ENCODE peak calls at places on chromosomes 3 and 15, in five cellular contexts. N, I, J, X and Z are unnamed samples.

GRCh38 chr3:187713504-187713903 is 11.1 kb upstream of the RTP2 start:
- DNase-seq in N (peak), J (no peak), X (no peak), I (no peak), Z (no peak)

GRCh38 chr3:17349093-17349492 is 393.3 kb downstream of the TBC1D5 start:
- DNase-seq in N (no peak), J (no peak), I (no peak), X (no peak), Z (no peak)

GRCh38 chr3:155236473-155236872 is 57.0 kb downstream of the STRIT1 start:
- DNase-seq in X (no peak), J (no peak), N (no peak), I (no peak), Z (no peak)

GRCh38 chr15:98067339-98067738 is 106.8 kb downstream of the ARRDC4 start:
- DNase-seq in N (peak), X (peak), J (no peak), I (no peak), Z (no peak)

GRCh38 chr3:25604107-25604805 is 60.5 kb downstream of the TOP2B start:
- DNase-seq in J (no peak), X (no peak), N (peak), I (no peak), Z (peak)

GRCh38 chr3:112813016-112813415 is 33.6 kb downstream of the CD200R1L start:
- DNase-seq in I (no peak), N (no peak), X (no peak), J (no peak), Z (no peak)

GRCh38 chr3:13277860-13278531 is 142.1 kb downstream of the NUP210 start:
- DNase-seq in I (peak), X (no peak), J (no peak), N (no peak), Z (no peak)

GRCh38 chr15:40756938-40757337 is 1.9 kb upstream of the RMDN3 start:
- DNase-seq in X (no peak), N (no peak), J (no peak), I (no peak), Z (no peak)

DNA sequence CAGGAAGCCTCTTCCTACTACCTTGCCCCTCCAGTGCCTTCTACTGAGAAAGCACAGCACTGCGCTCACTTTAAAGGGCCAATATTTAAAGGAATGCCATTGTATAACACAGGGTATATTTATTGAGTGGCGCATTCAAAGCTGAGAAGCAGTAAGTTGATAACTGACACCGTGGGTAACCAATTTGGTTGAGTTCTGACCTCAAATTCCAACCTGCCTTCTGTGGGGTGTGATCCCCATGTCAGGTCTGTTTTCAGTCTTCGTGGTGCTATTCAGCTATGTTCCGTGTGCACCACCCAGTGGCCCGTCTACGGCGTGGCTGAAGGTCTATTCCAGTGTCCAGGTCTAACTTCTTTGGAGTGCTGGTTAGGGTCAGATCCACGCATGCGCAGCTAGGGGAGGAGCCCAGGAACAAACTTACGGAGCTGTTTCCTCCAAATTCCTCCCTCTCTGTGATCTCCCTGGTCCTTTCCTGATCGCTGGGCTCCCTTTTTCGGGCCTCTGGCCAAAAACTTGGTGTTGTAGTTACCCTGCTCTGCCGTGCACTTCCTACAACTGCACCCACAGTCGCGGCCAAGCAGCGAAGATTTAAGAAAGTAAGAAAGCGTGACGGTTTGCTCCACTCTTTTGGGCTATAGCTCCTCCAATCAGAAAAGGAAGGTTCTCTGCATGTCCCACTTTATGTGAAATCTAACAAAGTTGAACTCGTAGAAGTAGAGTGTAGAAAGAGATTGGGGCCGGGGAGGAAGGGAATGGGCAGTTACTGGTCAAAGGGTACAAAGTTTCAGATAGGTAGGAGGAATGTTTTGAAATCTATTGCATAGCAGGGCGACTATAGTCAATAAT is 7.7 kb downstream of the LRRC2 start:
- DNase-seq in N (peak), I (peak), J (peak), X (peak), Z (peak)
- H3K4me3 ChIP-seq in N (peak), I (peak), J (peak), X (peak), Z (peak)

GRCh38 chr15:79769081-79769481 is 127.7 kb downstream of the MTHFS start:
- DNase-seq in I (no peak), J (no peak), X (no peak), N (peak), Z (no peak)
- TF ChIP-seq CTCF in I (peak), J (peak), X (peak), N (peak), Z (peak)

GRCh38 chr3:105504440-105504951 is 137.8 kb downstream of the ALCAM start:
- DNase-seq in J (no peak), I (no peak), N (no peak), X (no peak), Z (no peak)
- H3K4me3 ChIP-seq in J (no peak), I (no peak), N (no peak), X (no peak), Z (no peak)

DNA sequence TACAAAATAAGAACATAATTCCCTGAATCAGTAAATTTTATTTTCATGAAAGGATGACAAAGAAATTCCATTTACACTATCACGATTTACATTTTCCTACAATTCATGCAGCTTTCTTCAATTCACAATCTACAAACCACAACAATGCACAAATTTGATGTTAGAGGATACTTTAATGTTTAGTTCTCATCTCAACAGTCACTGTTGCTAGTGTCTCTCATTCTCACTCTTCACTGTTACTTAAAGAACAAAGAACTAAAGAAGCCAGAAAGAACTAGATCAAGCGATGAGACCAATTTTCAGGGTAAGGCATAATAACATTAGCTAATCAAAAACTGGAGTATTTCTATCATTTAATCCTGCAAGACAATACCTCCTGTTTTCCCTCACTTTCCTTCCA is 73.5 kb downstream of the TBL1XR1 start:
- DNase-seq in J (no peak), I (no peak), X (no peak), N (no peak), Z (no peak)
- TF ChIP-seq CTCF in J (no peak), I (no peak), X (no peak), N (no peak), Z (no peak)

DNA sequence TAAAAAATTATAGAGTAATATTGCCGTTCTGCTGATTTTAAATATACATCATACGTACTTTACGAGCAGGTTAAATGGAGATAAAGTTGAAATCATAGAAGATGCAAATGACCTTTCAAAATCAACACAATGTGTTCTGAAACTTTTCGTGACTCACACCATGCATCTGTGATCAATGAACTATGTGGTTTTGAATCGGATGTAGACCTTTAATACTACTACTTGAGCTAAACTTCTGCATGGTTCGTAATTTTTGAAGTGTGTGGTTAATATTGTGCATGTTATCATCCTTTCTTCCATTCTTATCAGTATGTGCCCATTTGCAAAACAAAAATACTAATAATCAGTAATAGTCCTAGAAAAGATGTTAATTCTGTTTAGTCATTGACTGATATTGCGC is 58.9 kb downstream of the GASK1A start:
- DNase-seq in I (no peak), X (no peak), N (no peak), J (no peak), Z (no peak)
- H3K4me3 ChIP-seq in I (no peak), X (no peak), N (no peak), J (no peak), Z (no peak)

DNA sequence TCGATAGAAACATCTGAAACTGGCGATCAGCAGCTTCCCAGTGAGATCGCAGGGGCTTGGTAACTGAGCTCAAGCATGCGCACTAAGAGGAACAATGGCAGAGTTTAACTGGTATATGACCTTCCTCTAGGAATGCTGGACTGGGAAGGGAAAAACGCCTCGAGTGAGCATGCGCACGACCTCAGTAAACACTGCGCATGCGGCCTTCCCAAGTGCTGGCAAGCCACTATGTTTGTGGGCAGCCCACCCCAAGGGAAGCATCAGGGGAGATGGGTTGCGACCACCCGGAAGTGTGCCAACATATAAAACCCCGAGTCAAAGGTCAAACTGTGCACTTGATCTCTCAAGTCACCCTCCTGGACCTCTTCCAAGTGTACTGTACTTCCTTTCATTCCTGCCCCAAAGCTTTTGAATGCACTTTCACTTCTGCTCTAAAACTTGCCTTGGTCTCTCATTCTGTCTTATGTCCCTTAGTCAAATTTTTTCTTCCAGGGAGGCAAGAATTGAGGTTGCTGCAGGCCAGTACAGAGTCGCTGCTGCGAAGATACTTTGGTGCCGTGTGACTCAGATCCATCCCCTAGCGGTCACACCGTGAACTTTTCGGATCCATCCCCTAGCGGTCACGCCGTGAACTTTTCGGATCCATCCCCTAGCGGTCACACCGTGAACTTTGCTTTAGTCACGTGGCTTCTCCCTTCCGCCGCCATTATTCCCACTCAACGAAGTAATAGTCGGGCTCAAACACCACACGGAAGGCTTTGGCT is 243.3 kb downstream of the FAM43A start:
- DNase-seq in I (no peak), N (no peak), J (no peak), X (no peak), Z (no peak)
- TF ChIP-seq CTCF in I (peak), N (peak), J (peak), X (peak), Z (peak)

GRCh38 chr3:127682576-127682975 is 9.8 kb downstream of the ABTB1 start:
- DNase-seq in I (peak), X (no peak), N (no peak), J (no peak), Z (no peak)
- H3K4me3 ChIP-seq in I (no peak), X (no peak), N (no peak), J (no peak), Z (no peak)

GRCh38 chr3:38157117-38157516 is 8.2 kb upstream of the OXSR1 start:
- DNase-seq in X (no peak), I (no peak), J (no peak), N (no peak), Z (no peak)

GRCh38 chr3:38154625-38155255 is 10.6 kb upstream of the OXSR1 start:
- DNase-seq in J (no peak), N (no peak), X (no peak), I (no peak), Z (no peak)

GRCh38 chr3:38158472-38158871 is 6.9 kb upstream of the OXSR1 start:
- DNase-seq in X (no peak), J (no peak), I (no peak), N (no peak), Z (no peak)

GRCh38 chr3:38155825-38156224 is 9.5 kb upstream of the OXSR1 start:
- DNase-seq in I (no peak), X (no peak), N (no peak), J (no peak), Z (no peak)

DNA sequence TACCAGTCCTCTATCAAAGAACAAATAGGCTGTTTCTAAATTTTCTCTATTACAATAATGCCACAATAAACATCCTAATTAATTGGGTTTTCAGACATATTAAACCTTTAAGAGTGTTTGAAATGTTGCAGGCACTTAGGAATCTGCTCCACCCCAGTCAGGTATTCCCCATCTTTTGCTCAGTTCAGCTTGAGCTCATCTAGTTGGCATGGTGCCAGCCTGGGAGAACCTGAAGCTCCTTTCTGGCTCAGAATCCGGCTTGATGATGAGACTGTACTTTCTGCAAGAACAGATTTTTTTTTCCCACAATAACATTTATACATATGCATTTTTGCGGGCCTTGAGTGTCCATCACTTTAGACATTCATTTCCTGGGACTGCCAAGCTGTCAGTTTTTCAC is 7.8 kb upstream of the OXSR1 start:
- DNase-seq in I (no peak), X (no peak), J (no peak), N (no peak), Z (no peak)
- TF ChIP-seq CTCF in I (no peak), X (no peak), J (no peak), N (no peak), Z (no peak)

GRCh38 chr3:100586832-100587231 is 22.6 kb upstream of the ADGRG7 start:
- DNase-seq in J (no peak), I (no peak), X (no peak), N (no peak), Z (no peak)

GRCh38 chr3:100590840-100591147 is 18.6 kb upstream of the ADGRG7 start:
- DNase-seq in N (no peak), I (no peak), J (no peak), X (no peak), Z (no peak)

GRCh38 chr3:100588251-100588650 is 21.1 kb upstream of the ADGRG7 start:
- DNase-seq in X (no peak), J (no peak), N (no peak), I (no peak), Z (no peak)

GRCh38 chr3:100591411-100591810 is 18.0 kb upstream of the ADGRG7 start:
- DNase-seq in X (no peak), J (no peak), I (no peak), N (no peak), Z (peak)

GRCh38 chr3:100590114-100590839 is 19.1 kb upstream of the ADGRG7 start:
- DNase-seq in J (peak), N (peak), I (no peak), X (peak), Z (peak)
- H3K4me3 ChIP-seq in J (no peak), N (no peak), I (no peak), X (no peak), Z (no peak)

DNA sequence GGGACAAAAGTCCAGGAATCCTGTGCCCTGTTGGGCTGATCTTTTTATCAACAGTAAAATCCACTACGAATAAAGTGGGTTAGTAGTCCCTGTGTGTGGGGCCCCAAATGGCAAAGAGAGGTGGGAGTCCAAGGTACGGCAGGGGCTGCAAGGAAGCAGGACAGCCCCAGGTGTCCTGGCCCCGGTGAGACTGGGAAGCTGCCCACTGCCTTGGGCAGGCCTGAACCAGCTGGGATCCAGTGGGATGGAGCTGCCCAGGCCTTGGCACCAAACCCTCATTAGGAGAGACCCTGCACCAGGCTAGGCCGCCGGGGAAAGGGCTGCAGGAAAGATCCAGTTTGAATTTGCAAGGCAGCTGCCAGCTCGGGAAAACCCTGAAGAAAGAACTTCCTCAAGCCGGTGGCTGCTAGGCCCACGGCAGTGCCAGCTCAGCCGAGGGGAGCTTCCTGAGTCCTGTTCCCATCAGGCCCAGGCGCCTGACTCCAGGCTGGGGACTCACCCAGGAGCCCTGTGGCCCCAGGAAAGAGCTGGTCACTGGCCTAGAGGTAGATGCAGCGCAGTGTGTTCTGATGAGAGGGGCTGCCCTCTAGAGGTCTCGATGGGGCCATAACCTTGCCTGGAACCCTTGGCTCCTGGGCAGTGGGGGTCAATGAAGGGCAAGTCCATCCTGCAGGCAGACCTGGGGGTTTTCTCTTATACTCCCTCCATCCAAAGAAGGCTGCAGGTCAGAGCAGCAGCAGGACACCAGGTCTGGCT is 14.4 kb upstream of the GNAI2 start:
- DNase-seq in N (no peak), I (no peak), J (no peak), X (no peak), Z (no peak)
- TF ChIP-seq CTCF in N (no peak), I (no peak), J (no peak), X (no peak), Z (no peak)